ENCODE peak calls at places on chromosomes 13 and 19, in five cellular contexts. One of them, this sample, is unnamed.

GRCh38 chr13:111518161-111518791 is 197.8 kb downstream of the TEX29 start:
- DNase-seq in WTC11: no peak
- DNase-seq in astrocyte: no peak
- DNase-seq in hypothalamus: no peak
- DNase-seq in hepatic stellate cell: no peak
- DNase-seq in this sample: no peak

GRCh38 chr19:2629491-2630351 is 72.8 kb downstream of the GNG7 start:
- DNase-seq in WTC11: no peak
- DNase-seq in astrocyte: no peak
- DNase-seq in hypothalamus: no peak
- DNase-seq in hepatic stellate cell: no peak
- DNase-seq in this sample: no peak

GRCh38 chr19:41064974-41065569 is 23.2 kb upstream of the CYP2A13 start:
- DNase-seq in WTC11: no peak
- DNase-seq in astrocyte: peak; percentile 2
- DNase-seq in hypothalamus: no peak
- DNase-seq in hepatic stellate cell: peak; percentile 25
- DNase-seq in this sample: no peak

GRCh38 chr13:39777527-39778061 is 122.1 kb downstream of the COG6 start:
- DNase-seq in WTC11: no peak
- DNase-seq in astrocyte: peak; percentile 95
- DNase-seq in hypothalamus: no peak
- DNase-seq in hepatic stellate cell: peak; percentile 44
- DNase-seq in this sample: no peak

GRCh38 chr13:93216122-93216521 is 10.5 kb upstream of the GPC6 start:
- DNase-seq in WTC11: peak; percentile 28
- DNase-seq in astrocyte: no peak
- DNase-seq in hypothalamus: no peak
- DNase-seq in hepatic stellate cell: no peak
- DNase-seq in this sample: no peak

GRCh38 chr13:27309967-27310598 is 39.5 kb downstream of the RASL11A start:
- DNase-seq in WTC11: no peak
- DNase-seq in astrocyte: no peak
- DNase-seq in hypothalamus: no peak
- DNase-seq in hepatic stellate cell: no peak
- DNase-seq in this sample: no peak

GRCh38 chr13:20359335-20359734 is 127.2 kb upstream of the GJB6 start:
- DNase-seq in WTC11: no peak
- DNase-seq in astrocyte: peak; percentile 100
- DNase-seq in hypothalamus: no peak
- DNase-seq in hepatic stellate cell: peak; percentile 56
- DNase-seq in this sample: no peak

GRCh38 chr13:100490692-100491091 is 97.9 kb downstream of the GGACT start:
- DNase-seq in WTC11: peak; percentile 63
- DNase-seq in astrocyte: peak; percentile 25
- DNase-seq in hypothalamus: no peak
- DNase-seq in hepatic stellate cell: no peak
- DNase-seq in this sample: no peak

GRCh38 chr13:112358156-112358555 is 18.0 kb upstream of the SPACA7 start:
- DNase-seq in WTC11: no peak
- DNase-seq in astrocyte: no peak
- DNase-seq in hypothalamus: no peak
- DNase-seq in hepatic stellate cell: no peak
- DNase-seq in this sample: no peak

GRCh38 chr19:45103200-45103624 is 10.2 kb downstream of the PPP1R37 start:
- DNase-seq in WTC11: no peak
- DNase-seq in astrocyte: no peak
- DNase-seq in hypothalamus: no peak
- DNase-seq in hepatic stellate cell: no peak
- DNase-seq in this sample: peak; percentile 19

GRCh38 chr13:90448466-90449037 is 898.9 kb upstream of the MIR17HG start:
- DNase-seq in WTC11: no peak
- DNase-seq in astrocyte: peak; percentile 71
- DNase-seq in hypothalamus: no peak
- DNase-seq in hepatic stellate cell: no peak
- DNase-seq in this sample: no peak

GRCh38 chr19:36939153-36939552 is 23.0 kb downstream of the ZNF568 start:
- DNase-seq in WTC11: no peak
- DNase-seq in astrocyte: peak; percentile 4
- DNase-seq in hypothalamus: no peak
- DNase-seq in hepatic stellate cell: no peak
- DNase-seq in this sample: no peak

GRCh38 chr13:41418751-41419150 is 38.6 kb upstream of the RGCC start:
- DNase-seq in WTC11: no peak
- DNase-seq in astrocyte: no peak
- DNase-seq in hypothalamus: no peak
- DNase-seq in hepatic stellate cell: no peak
- DNase-seq in this sample: no peak

GRCh38 chr13:37029617-37030016 is 29.0 kb downstream of the EXOSC8 start:
- DNase-seq in WTC11: no peak
- DNase-seq in astrocyte: peak; percentile 28
- DNase-seq in hypothalamus: no peak
- DNase-seq in hepatic stellate cell: no peak
- DNase-seq in this sample: no peak

GRCh38 chr13:23889598-23890224 is 511 bp upstream of the MIPEP start:
- DNase-seq in WTC11: no peak
- DNase-seq in astrocyte: peak; percentile 15
- DNase-seq in hypothalamus: no peak
- DNase-seq in hepatic stellate cell: peak; percentile 29
- DNase-seq in this sample: no peak

GRCh38 chr19:27793128-27793643 is 1419.8 kb downstream of the UQCRFS1 start:
- DNase-seq in WTC11: peak; percentile 67
- DNase-seq in astrocyte: peak; percentile 75
- DNase-seq in hypothalamus: no peak
- DNase-seq in hepatic stellate cell: peak; percentile 60
- DNase-seq in this sample: no peak

GRCh38 chr13:42211704-42212103 is 60.2 kb upstream of the AKAP11 start:
- DNase-seq in WTC11: no peak
- DNase-seq in astrocyte: peak; percentile 16
- DNase-seq in hypothalamus: no peak
- DNase-seq in hepatic stellate cell: no peak
- DNase-seq in this sample: no peak

GRCh38 chr19:3366761-3367571 is 583 bp downstream of the NFIC start:
- DNase-seq in WTC11: no peak
- DNase-seq in astrocyte: no peak
- DNase-seq in hypothalamus: no peak
- DNase-seq in hepatic stellate cell: peak; percentile 43
- DNase-seq in this sample: no peak

GRCh38 chr19:57242821-57243220 is 2.4 kb downstream of the ZNF805 start:
- DNase-seq in WTC11: no peak
- DNase-seq in astrocyte: no peak
- DNase-seq in hypothalamus: no peak
- DNase-seq in hepatic stellate cell: no peak
- DNase-seq in this sample: no peak

GRCh38 chr13:31739226-31739625 is at the start of gene RXFP2:
- DNase-seq in WTC11: no peak
- DNase-seq in astrocyte: no peak
- DNase-seq in hypothalamus: no peak
- DNase-seq in hepatic stellate cell: no peak
- DNase-seq in this sample: no peak

GRCh38 chr19:47479701-47480503 is 4.1 kb downstream of the KPTN start:
- DNase-seq in WTC11: peak; percentile 76
- DNase-seq in astrocyte: no peak
- DNase-seq in hypothalamus: no peak
- DNase-seq in hepatic stellate cell: no peak
- DNase-seq in this sample: no peak

GRCh38 chr13:24851546-24851945 is 87.6 kb downstream of the RNF17 start:
- DNase-seq in WTC11: no peak
- DNase-seq in astrocyte: no peak
- DNase-seq in hypothalamus: no peak
- DNase-seq in hepatic stellate cell: no peak
- DNase-seq in this sample: no peak

GRCh38 chr19:7874080-7874856 is at the start of gene PRR36:
- DNase-seq in WTC11: peak; percentile 88
- DNase-seq in astrocyte: no peak
- DNase-seq in hypothalamus: peak; percentile 15
- DNase-seq in hepatic stellate cell: no peak
- DNase-seq in this sample: peak; percentile 97

GRCh38 chr13:31797154-31797775 is 57.9 kb downstream of the RXFP2 start:
- DNase-seq in WTC11: no peak
- DNase-seq in astrocyte: peak; percentile 20
- DNase-seq in hypothalamus: no peak
- DNase-seq in hepatic stellate cell: peak; percentile 37
- DNase-seq in this sample: no peak

GRCh38 chr13:113064534-113065405 is 40.8 kb upstream of the F7 start:
- DNase-seq in WTC11: no peak
- DNase-seq in astrocyte: peak; percentile 66
- DNase-seq in hypothalamus: no peak
- DNase-seq in hepatic stellate cell: peak; percentile 73
- DNase-seq in this sample: peak; percentile 8

GRCh38 chr13:76014618-76015315 is 378.6 kb downstream of the LMO7 start:
- DNase-seq in WTC11: no peak
- DNase-seq in astrocyte: peak; percentile 63
- DNase-seq in hypothalamus: no peak
- DNase-seq in hepatic stellate cell: no peak
- DNase-seq in this sample: no peak

GRCh38 chr13:73596382-73596781 is 537.6 kb downstream of the KLF5 start:
- DNase-seq in WTC11: no peak
- DNase-seq in astrocyte: no peak
- DNase-seq in hypothalamus: no peak
- DNase-seq in hepatic stellate cell: no peak
- DNase-seq in this sample: no peak

GRCh38 chr19:3981736-3982681 is 3.3 kb downstream of the EEF2 start:
- DNase-seq in WTC11: no peak
- DNase-seq in astrocyte: no peak
- DNase-seq in hypothalamus: no peak
- DNase-seq in hepatic stellate cell: no peak
- DNase-seq in this sample: no peak

GRCh38 chr19:3071764-3072163 is 9.5 kb upstream of the TLE5 start:
- DNase-seq in WTC11: no peak
- DNase-seq in astrocyte: no peak
- DNase-seq in hypothalamus: no peak
- DNase-seq in hepatic stellate cell: no peak
- DNase-seq in this sample: no peak

GRCh38 chr13:90594694-90595093 is 752.8 kb upstream of the MIR17HG start:
- DNase-seq in WTC11: no peak
- DNase-seq in astrocyte: peak; percentile 41
- DNase-seq in hypothalamus: no peak
- DNase-seq in hepatic stellate cell: no peak
- DNase-seq in this sample: no peak

GRCh38 chr13:76711515-76712182 is 174.6 kb downstream of the KCTD12 start:
- DNase-seq in WTC11: no peak
- DNase-seq in astrocyte: peak; percentile 92
- DNase-seq in hypothalamus: peak; percentile 15
- DNase-seq in hepatic stellate cell: no peak
- DNase-seq in this sample: no peak

This sample was measured in posterior cingulate gyrus.